ENCODE peak calls at places on chromosomes 4 and X, in six cellular contexts. R is fibroblast of lung, X is Caco-2, V is foreskin fibroblast, L is right lobe of liver, Q is right atrium auricular region. E is an unnamed sample.

GRCh38 chrX:9858080-9858479 is 71.9 kb downstream of the SHROOM2 start:
- DNase-seq in V (no peak), X (no peak), L (no peak), R (no peak), Q (no peak), E (no peak)

GRCh38 chrX:31603411-31604120 is 531.7 kb upstream of the FTHL17 start:
- DNase-seq in R (peak; percentile 22), L (no peak), X (no peak), Q (no peak), V (no peak), E (no peak)

GRCh38 chr4:5955856-5956255 is 62.4 kb downstream of the C4orf50 start:
- DNase-seq in Q (no peak), V (no peak), R (no peak), L (no peak), X (no peak), E (no peak)

GRCh38 chr4:144399927-144400326 is 246.0 kb upstream of the HHIP start:
- DNase-seq in X (no peak), R (peak; percentile 82), Q (no peak), V (peak; percentile 83), L (no peak), E (peak; percentile 82)

GRCh38 chr4:78155616-78156105 is 98.5 kb downstream of the FRAS1 start:
- DNase-seq in R (peak; percentile 22), V (no peak), Q (no peak), X (no peak), L (no peak), E (no peak)

GRCh38 chr4:41319553-41319952 is 62.8 kb downstream of the UCHL1 start:
- DNase-seq in R (no peak), V (no peak), X (no peak), Q (no peak), L (no peak), E (no peak)

GRCh38 chrX:100928660-100929613 is at the start of gene XKRX:
- DNase-seq in Q (no peak), V (no peak), L (peak; percentile 45), X (peak; percentile 88), R (no peak), E (no peak)

GRCh38 chrX:75278991-75279390 is 5.1 kb downstream of the UPRT start:
- DNase-seq in X (no peak), V (no peak), L (no peak), R (no peak), Q (no peak), E (no peak)

GRCh38 chr4:61373901-61374611 is 173.9 kb downstream of the ADGRL3 start:
- DNase-seq in Q (no peak), R (peak; percentile 60), V (peak; percentile 19), L (no peak), X (no peak), E (peak; percentile 30)

GRCh38 chrX:43882294-43882681 is at the start of gene MAOB:
- DNase-seq in L (peak; percentile 80), V (no peak), R (no peak), Q (no peak), X (peak; percentile 30), E (no peak)

GRCh38 chr4:174005422-174005821 is 278.0 kb downstream of the FBXO8 start:
- DNase-seq in L (no peak), V (no peak), Q (no peak), X (peak; percentile 56), R (no peak), E (no peak)

GRCh38 chrX:19410259-19410658 is 66.5 kb downstream of the PDHA1 start:
- DNase-seq in X (no peak), L (no peak), R (no peak), Q (no peak), V (no peak), E (no peak)

GRCh38 chr4:21885241-21885640 is 63.3 kb downstream of the KCNIP4 start:
- DNase-seq in R (peak; percentile 63), X (no peak), L (no peak), Q (no peak), V (peak; percentile 55), E (no peak)

GRCh38 chr4:57501715-57502114 is 391.5 kb upstream of the IGFBP7 start:
- DNase-seq in Q (no peak), V (no peak), X (no peak), R (peak; percentile 1), L (no peak), E (peak; percentile 94)

GRCh38 chrX:281166-281999 is at the start of gene PLCXD1:
- DNase-seq in V (no peak), R (peak; percentile 66), Q (no peak), X (peak; percentile 84), L (peak; percentile 45), E (no peak)

GRCh38 chrX:51837926-51838325 is 55.5 kb upstream of the MAGED1 start:
- DNase-seq in L (peak; percentile 46), R (peak; percentile 67), Q (peak; percentile 66), V (peak; percentile 61), X (no peak), E (peak; percentile 9)

GRCh38 chr4:168766537-168767316 is 243.3 kb downstream of the CBR4 start:
- DNase-seq in R (peak; percentile 84), L (no peak), Q (no peak), X (no peak), V (peak; percentile 53), E (no peak)

GRCh38 chr4:137998666-137999429 is 243.3 kb downstream of the SLC7A11 start:
- DNase-seq in V (no peak), L (no peak), X (no peak), R (no peak), Q (no peak), E (peak; percentile 15)

GRCh38 chr4:30837131-30837539 is 117.0 kb downstream of the PCDH7 start:
- DNase-seq in X (peak; percentile 67), Q (no peak), R (no peak), L (no peak), V (no peak), E (no peak)

GRCh38 chrX:129777218-129777768 is 2.5 kb upstream of the SASH3 start:
- DNase-seq in R (no peak), L (peak; percentile 62), V (no peak), Q (no peak), X (no peak), E (no peak)

GRCh38 chr4:142703694-142704309 is 142.3 kb downstream of the INPP4B start:
- DNase-seq in V (no peak), Q (no peak), X (no peak), R (no peak), L (no peak), E (no peak)

GRCh38 chr4:4225915-4226605 is 669 bp downstream of the OTOP1 start:
- DNase-seq in L (no peak), R (no peak), X (no peak), V (no peak), Q (no peak), E (no peak)

GRCh38 chrX:47958943-47959342 is 44.8 kb downstream of the ZNF182 start:
- DNase-seq in Q (no peak), X (no peak), L (no peak), R (no peak), V (no peak), E (no peak)

GRCh38 chrX:16785247-16786138 is 773 bp upstream of the TXLNG start:
- DNase-seq in Q (no peak), X (no peak), R (no peak), V (no peak), L (peak; percentile 42), E (no peak)

GRCh38 chrX:68703369-68703768 is 55.9 kb downstream of the STARD8 start:
- DNase-seq in Q (no peak), L (no peak), R (no peak), V (no peak), X (no peak), E (no peak)

GRCh38 chr4:79915276-79915675 is 157.8 kb downstream of the ANTXR2 start:
- DNase-seq in X (no peak), Q (no peak), L (no peak), V (no peak), R (peak; percentile 31), E (no peak)

GRCh38 chr4:24266951-24267577 is 317.3 kb downstream of the DHX15 start:
- DNase-seq in X (no peak), L (no peak), R (no peak), V (no peak), Q (no peak), E (peak; percentile 42)

GRCh38 chr4:124262211-124263179 is 450.0 kb downstream of the ANKRD50 start:
- DNase-seq in R (peak; percentile 92), Q (peak; percentile 59), L (peak; percentile 62), X (peak; percentile 58), V (peak; percentile 80), E (peak; percentile 30)

GRCh38 chr4:123587983-123588494 is 191.4 kb downstream of the SPRY1 start:
- DNase-seq in V (peak; percentile 90), R (peak; percentile 93), X (peak; percentile 84), L (no peak), Q (no peak), E (no peak)

GRCh38 chrX:117840645-117841044 is 276.0 kb downstream of the KLHL13 start:
- DNase-seq in X (no peak), V (no peak), L (no peak), R (no peak), Q (no peak), E (peak; percentile 85)

GRCh38 chrX:143635915-143636314 is at the start of gene SLITRK4:
- DNase-seq in V (no peak), L (no peak), Q (no peak), X (no peak), R (peak; percentile 17), E (no peak)
- H3K4me3 ChIP-seq in V (no peak within 1 kb of the TSS), L (no peak within 1 kb of the TSS), Q (peak within 1 kb of the TSS; percentile 18), X (no peak within 1 kb of the TSS), R (peak within 1 kb of the TSS; percentile 39), E (peak within 1 kb of the TSS; percentile 58)

GRCh38 chr4:186946682-186947294 is 223.1 kb upstream of the FAT1 start:
- DNase-seq in L (no peak), V (no peak), R (no peak), X (peak; percentile 72), Q (no peak), E (no peak)
- TF ChIP-seq CTCF in L (no peak), V (no peak), R (peak; percentile 29), X (peak; percentile 84), Q (no peak), E (peak; percentile 77)

GRCh38 chr4:82798168-82799005 is at the start of gene SCD5:
- DNase-seq in X (peak; percentile 42), R (peak; percentile 78), V (peak; percentile 85), Q (peak; percentile 70), L (no peak), E (no peak)

GRCh38 chr4:82801910-82802521 is 3.4 kb upstream of the SCD5 start:
- DNase-seq in R (peak; percentile 59), Q (no peak), V (no peak), L (no peak), X (no peak), E (no peak)

GRCh38 chr4:82799006-82799881 is 648 bp upstream of the SCD5 start:
- DNase-seq in L (no peak), X (no peak), Q (peak; percentile 53), R (no peak), V (no peak), E (no peak)

GRCh38 chr4:82797048-82797590 is 1.5 kb downstream of the SCD5 start:
- DNase-seq in X (no peak), Q (peak; percentile 55), V (no peak), R (no peak), L (no peak), E (no peak)

GRCh38 chr4:82797591-82798081 is 960 bp downstream of the SCD5 start:
- DNase-seq in V (no peak), X (no peak), R (peak; percentile 36), Q (peak; percentile 59), L (no peak), E (no peak)
- H3K4me3 ChIP-seq in V (peak overlapping the region; percentile 71), X (peak overlapping the region; percentile 64), R (peak overlapping the region; percentile 45), Q (peak overlapping the region; percentile 59), L (peak overlapping the region; percentile 47), E (peak overlapping the region; percentile 77)

GRCh38 chr4:153117554-153117953 is 86.7 kb upstream of the TRIM2 start:
- DNase-seq in V (no peak), R (no peak), X (no peak), L (no peak), Q (peak; percentile 7), E (no peak)
- TF ChIP-seq CTCF in V (no peak), R (no peak), X (no peak), L (no peak), Q (no peak), E (no peak)